ENCODE peak calls at places on chromosome 2, in seven cellular contexts. One of them, this sample, is unnamed.

GRCh38 chr2:14634223-14634884 is 1.8 kb downstream of the LRATD1 start:
- DNase-seq in NB4: no peak
- DNase-seq in MM.1S: peak
- DNase-seq in endodermal cell: peak
- DNase-seq in brain microvascular endothelial cell: peak
- DNase-seq in A549: peak
- DNase-seq in uterus: peak
- DNase-seq in this sample: peak

GRCh38 chr2:7812231-7812995 is 869.4 kb upstream of the ID2 start:
- DNase-seq in NB4: no peak
- DNase-seq in uterus: no peak
- DNase-seq in MM.1S: no peak
- DNase-seq in brain microvascular endothelial cell: peak
- DNase-seq in endodermal cell: no peak
- DNase-seq in A549: no peak
- DNase-seq in this sample: peak

GRCh38 chr2:120239488-120240287 is 13.0 kb upstream of the RALB start:
- DNase-seq in A549: peak
- DNase-seq in brain microvascular endothelial cell: peak
- DNase-seq in uterus: peak
- DNase-seq in MM.1S: no peak
- DNase-seq in NB4: no peak
- DNase-seq in endodermal cell: peak
- DNase-seq in this sample: no peak

GRCh38 chr2:11742317-11742701 is 4.1 kb upstream of the LPIN1 start:
- DNase-seq in brain microvascular endothelial cell: no peak
- DNase-seq in uterus: no peak
- DNase-seq in NB4: no peak
- DNase-seq in A549: no peak
- DNase-seq in MM.1S: no peak
- DNase-seq in endodermal cell: no peak
- DNase-seq in this sample: no peak

GRCh38 chr2:151357359-151357758 is at the start of gene TNFAIP6:
- DNase-seq in MM.1S: no peak
- DNase-seq in brain microvascular endothelial cell: peak
- DNase-seq in A549: peak
- DNase-seq in endodermal cell: no peak
- DNase-seq in NB4: peak
- DNase-seq in uterus: no peak
- DNase-seq in this sample: peak

GRCh38 chr2:26976242-26976641 is 5.8 kb downstream of the MAPRE3 start:
- DNase-seq in MM.1S: no peak
- DNase-seq in brain microvascular endothelial cell: no peak
- DNase-seq in uterus: no peak
- DNase-seq in A549: no peak
- DNase-seq in endodermal cell: no peak
- DNase-seq in NB4: no peak
- DNase-seq in this sample: peak

GRCh38 chr2:141557329-141558098 is 573.3 kb downstream of the LRP1B start:
- DNase-seq in brain microvascular endothelial cell: peak
- DNase-seq in NB4: peak
- DNase-seq in endodermal cell: no peak
- DNase-seq in uterus: no peak
- DNase-seq in A549: no peak
- DNase-seq in MM.1S: no peak
- DNase-seq in this sample: peak

GRCh38 chr2:67600946-67601345 is 203.8 kb downstream of the ETAA1 start:
- DNase-seq in MM.1S: no peak
- DNase-seq in endodermal cell: no peak
- DNase-seq in uterus: no peak
- DNase-seq in NB4: no peak
- DNase-seq in A549: no peak
- DNase-seq in brain microvascular endothelial cell: peak
- DNase-seq in this sample: no peak

GRCh38 chr2:237618449-237618848 is 8.9 kb upstream of the LRRFIP1 start:
- DNase-seq in endodermal cell: no peak
- DNase-seq in MM.1S: no peak
- DNase-seq in NB4: no peak
- DNase-seq in uterus: no peak
- DNase-seq in brain microvascular endothelial cell: peak
- DNase-seq in A549: no peak
- DNase-seq in this sample: no peak

GRCh38 chr2:73239776-73240175 is 5.7 kb downstream of the CCT7 start:
- DNase-seq in endodermal cell: no peak
- DNase-seq in MM.1S: no peak
- DNase-seq in brain microvascular endothelial cell: peak
- DNase-seq in uterus: no peak
- DNase-seq in NB4: no peak
- DNase-seq in A549: no peak
- DNase-seq in this sample: peak

GRCh38 chr2:179701524-179702110 is 159.8 kb downstream of the ZNF385B start:
- DNase-seq in uterus: no peak
- DNase-seq in endodermal cell: no peak
- DNase-seq in brain microvascular endothelial cell: no peak
- DNase-seq in NB4: no peak
- DNase-seq in A549: no peak
- DNase-seq in MM.1S: no peak
- DNase-seq in this sample: no peak

GRCh38 chr2:30262716-30263309 is 31.5 kb downstream of the LBH start:
- DNase-seq in brain microvascular endothelial cell: no peak
- DNase-seq in endodermal cell: peak
- DNase-seq in MM.1S: no peak
- DNase-seq in NB4: no peak
- DNase-seq in A549: no peak
- DNase-seq in uterus: no peak
- DNase-seq in this sample: no peak

DNA sequence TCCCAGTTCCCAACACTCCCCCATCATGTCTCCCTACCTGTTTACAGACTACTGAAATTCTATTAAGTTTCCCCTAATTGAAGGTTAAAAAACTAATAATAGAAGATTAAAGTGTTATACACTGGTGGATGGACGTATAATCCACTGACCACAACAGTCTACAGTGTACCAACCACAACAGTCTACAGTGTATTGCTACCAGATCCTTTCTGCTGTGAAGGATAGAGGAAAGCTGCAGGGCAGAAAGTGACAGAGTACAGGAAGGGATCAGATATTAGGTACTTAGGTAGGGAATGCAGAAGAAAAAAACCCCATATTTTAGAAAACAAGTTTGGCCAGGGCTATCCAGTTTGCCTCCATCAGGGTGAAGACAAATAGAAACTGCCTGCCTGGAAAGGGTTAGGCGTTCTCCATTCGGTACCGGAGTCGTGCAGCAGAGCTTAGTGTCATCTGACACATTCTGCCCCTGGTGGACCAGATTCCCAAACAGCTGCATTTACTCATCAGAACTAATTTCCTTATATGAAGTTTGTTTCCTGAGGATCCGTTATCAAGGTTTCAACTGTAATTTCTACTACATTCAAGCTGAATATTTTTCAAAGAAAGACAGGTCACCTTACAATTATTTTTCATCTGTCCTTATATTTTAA is 49.9 kb downstream of the KLF7 start:
- DNase-seq in uterus: peak
- DNase-seq in endodermal cell: no peak
- DNase-seq in MM.1S: no peak
- DNase-seq in A549: no peak
- DNase-seq in NB4: no peak
- DNase-seq in brain microvascular endothelial cell: no peak
- DNase-seq in this sample: no peak
- TF ChIP-seq CTCF in uterus: no peak
- TF ChIP-seq CTCF in endodermal cell: peak
- TF ChIP-seq CTCF in MM.1S: no peak
- TF ChIP-seq CTCF in A549: no peak
- TF ChIP-seq CTCF in NB4: no peak
- TF ChIP-seq CTCF in brain microvascular endothelial cell: peak
- TF ChIP-seq CTCF in this sample: peak

GRCh38 chr2:54670485-54671009 is 52.9 kb upstream of the EML6 start:
- DNase-seq in endodermal cell: no peak
- DNase-seq in uterus: no peak
- DNase-seq in MM.1S: no peak
- DNase-seq in NB4: no peak
- DNase-seq in A549: no peak
- DNase-seq in brain microvascular endothelial cell: no peak
- DNase-seq in this sample: no peak

GRCh38 chr2:54671010-54671409 is 52.5 kb upstream of the EML6 start:
- DNase-seq in brain microvascular endothelial cell: no peak
- DNase-seq in NB4: no peak
- DNase-seq in A549: no peak
- DNase-seq in MM.1S: no peak
- DNase-seq in uterus: no peak
- DNase-seq in endodermal cell: no peak
- DNase-seq in this sample: no peak

GRCh38 chr2:54671875-54672586 is 51.4 kb upstream of the EML6 start:
- DNase-seq in uterus: no peak
- DNase-seq in endodermal cell: no peak
- DNase-seq in A549: no peak
- DNase-seq in NB4: no peak
- DNase-seq in brain microvascular endothelial cell: no peak
- DNase-seq in MM.1S: no peak
- DNase-seq in this sample: no peak

GRCh38 chr2:54673501-54673998 is 49.9 kb upstream of the EML6 start:
- DNase-seq in NB4: peak
- DNase-seq in brain microvascular endothelial cell: no peak
- DNase-seq in MM.1S: no peak
- DNase-seq in endodermal cell: peak
- DNase-seq in A549: no peak
- DNase-seq in uterus: peak
- DNase-seq in this sample: no peak

GRCh38 chr2:54672587-54673456 is 50.6 kb upstream of the EML6 start:
- DNase-seq in A549: no peak
- DNase-seq in MM.1S: peak
- DNase-seq in brain microvascular endothelial cell: no peak
- DNase-seq in NB4: peak
- DNase-seq in uterus: no peak
- DNase-seq in endodermal cell: no peak
- DNase-seq in this sample: no peak
- H3K4me3 ChIP-seq in A549: no peak
- H3K4me3 ChIP-seq in MM.1S: no peak
- H3K4me3 ChIP-seq in brain microvascular endothelial cell: no peak
- H3K4me3 ChIP-seq in NB4: no peak
- H3K4me3 ChIP-seq in uterus: no peak
- H3K4me3 ChIP-seq in endodermal cell: no peak
- H3K4me3 ChIP-seq in this sample: no peak

GRCh38 chr2:170423919-170424318 is 246.0 kb downstream of the MYO3B start:
- DNase-seq in MM.1S: no peak
- DNase-seq in A549: no peak
- DNase-seq in brain microvascular endothelial cell: no peak
- DNase-seq in NB4: no peak
- DNase-seq in uterus: no peak
- DNase-seq in endodermal cell: no peak
- DNase-seq in this sample: no peak
- TF ChIP-seq CTCF in MM.1S: no peak
- TF ChIP-seq CTCF in A549: no peak
- TF ChIP-seq CTCF in brain microvascular endothelial cell: no peak
- TF ChIP-seq CTCF in NB4: no peak
- TF ChIP-seq CTCF in uterus: no peak
- TF ChIP-seq CTCF in endodermal cell: no peak
- TF ChIP-seq CTCF in this sample: no peak

GRCh38 chr2:143452817-143453462 is 323.7 kb downstream of the ARHGAP15 start:
- DNase-seq in brain microvascular endothelial cell: no peak
- DNase-seq in NB4: no peak
- DNase-seq in A549: no peak
- DNase-seq in endodermal cell: no peak
- DNase-seq in uterus: no peak
- DNase-seq in MM.1S: no peak
- DNase-seq in this sample: no peak
- H3K4me3 ChIP-seq in brain microvascular endothelial cell: no peak
- H3K4me3 ChIP-seq in NB4: no peak
- H3K4me3 ChIP-seq in A549: no peak
- H3K4me3 ChIP-seq in endodermal cell: no peak
- H3K4me3 ChIP-seq in uterus: no peak
- H3K4me3 ChIP-seq in MM.1S: no peak
- H3K4me3 ChIP-seq in this sample: no peak

GRCh38 chr2:181178823-181179412 is 198.5 kb downstream of the UBE2E3 start:
- DNase-seq in NB4: peak
- DNase-seq in A549: no peak
- DNase-seq in brain microvascular endothelial cell: no peak
- DNase-seq in endodermal cell: peak
- DNase-seq in MM.1S: no peak
- DNase-seq in uterus: no peak
- DNase-seq in this sample: no peak
- TF ChIP-seq CTCF in NB4: peak
- TF ChIP-seq CTCF in A549: no peak
- TF ChIP-seq CTCF in brain microvascular endothelial cell: peak
- TF ChIP-seq CTCF in endodermal cell: peak
- TF ChIP-seq CTCF in MM.1S: peak
- TF ChIP-seq CTCF in uterus: no peak
- TF ChIP-seq CTCF in this sample: peak

GRCh38 chr2:68834737-68835136 is 36.5 kb downstream of the BMP10 start:
- DNase-seq in endodermal cell: no peak
- DNase-seq in uterus: no peak
- DNase-seq in NB4: peak
- DNase-seq in A549: no peak
- DNase-seq in brain microvascular endothelial cell: no peak
- DNase-seq in MM.1S: no peak
- DNase-seq in this sample: no peak

GRCh38 chr2:68829764-68830163 is 41.4 kb downstream of the BMP10 start:
- DNase-seq in brain microvascular endothelial cell: no peak
- DNase-seq in endodermal cell: no peak
- DNase-seq in NB4: no peak
- DNase-seq in A549: no peak
- DNase-seq in MM.1S: no peak
- DNase-seq in uterus: no peak
- DNase-seq in this sample: no peak

GRCh38 chr2:68831688-68832087 is 39.5 kb downstream of the BMP10 start:
- DNase-seq in A549: no peak
- DNase-seq in endodermal cell: no peak
- DNase-seq in brain microvascular endothelial cell: no peak
- DNase-seq in MM.1S: no peak
- DNase-seq in NB4: no peak
- DNase-seq in uterus: no peak
- DNase-seq in this sample: peak

GRCh38 chr2:68833162-68833561 is 38.0 kb downstream of the BMP10 start:
- DNase-seq in endodermal cell: no peak
- DNase-seq in NB4: no peak
- DNase-seq in uterus: no peak
- DNase-seq in MM.1S: no peak
- DNase-seq in A549: no peak
- DNase-seq in brain microvascular endothelial cell: no peak
- DNase-seq in this sample: no peak

GRCh38 chr2:68832161-68832869 is 38.9 kb downstream of the BMP10 start:
- DNase-seq in endodermal cell: no peak
- DNase-seq in brain microvascular endothelial cell: peak
- DNase-seq in MM.1S: peak
- DNase-seq in uterus: peak
- DNase-seq in A549: no peak
- DNase-seq in NB4: peak
- DNase-seq in this sample: peak
- H3K4me3 ChIP-seq in endodermal cell: no peak
- H3K4me3 ChIP-seq in brain microvascular endothelial cell: no peak
- H3K4me3 ChIP-seq in MM.1S: peak
- H3K4me3 ChIP-seq in uterus: no peak
- H3K4me3 ChIP-seq in A549: no peak
- H3K4me3 ChIP-seq in NB4: no peak
- H3K4me3 ChIP-seq in this sample: no peak

GRCh38 chr2:54497738-54498680 is 41.9 kb downstream of the SPTBN1 start:
- DNase-seq in MM.1S: no peak
- DNase-seq in NB4: peak
- DNase-seq in A549: no peak
- DNase-seq in uterus: no peak
- DNase-seq in endodermal cell: peak
- DNase-seq in brain microvascular endothelial cell: peak
- DNase-seq in this sample: peak
- TF ChIP-seq CTCF in MM.1S: peak
- TF ChIP-seq CTCF in NB4: peak
- TF ChIP-seq CTCF in A549: peak
- TF ChIP-seq CTCF in uterus: peak
- TF ChIP-seq CTCF in endodermal cell: peak
- TF ChIP-seq CTCF in brain microvascular endothelial cell: peak
- TF ChIP-seq CTCF in this sample: peak